ENCODE peak calls at places on chromosomes 4 and X, in four cellular contexts. L is IMR-90, T is K562, I is endothelial cell of umbilical vein. A is an unnamed sample. For H3K9me1, the result is how much of the 10 kb centered on the place peaks cover.

GRCh38 chrX:107978080-107978479 is 4.1 kb downstream of the TEX13B start:
- DNase-seq in L (no peak), T (no peak), I (no peak), A (no peak)

GRCh38 chr4:66294626-66295025 is 624.3 kb upstream of the EPHA5 start:
- DNase-seq in L (no peak), T (no peak), I (no peak), A (no peak)

GRCh38 chrX:69605521-69605920 is 10.4 kb upstream of the EDA start:
- DNase-seq in L (no peak), T (no peak), I (no peak), A (no peak)

GRCh38 chr4:101019941-101020401 is 327.4 kb downstream of the PPP3CA start:
- DNase-seq in L (peak), T (no peak), I (peak), A (peak)

GRCh38 chr4:39716356-39716755 is 18.4 kb downstream of the UBE2K start:
- DNase-seq in L (no peak), T (no peak), I (no peak), A (no peak)

GRCh38 chrX:51747671-51748070 is 4.4 kb downstream of the GSPT2 start:
- DNase-seq in L (no peak), T (no peak), I (no peak), A (no peak)

GRCh38 chr4:82275431-82276423 is 98.1 kb downstream of the HNRNPD start:
- DNase-seq in L (no peak), T (peak), I (no peak), A (no peak)

GRCh38 chrX:65610040-65610439 is 57.4 kb upstream of the MSN start:
- DNase-seq in L (peak), T (no peak), I (no peak), A (no peak)

GRCh38 chr4:94841864-94842221 is 84.1 kb downstream of the BMPR1B start:
- DNase-seq in L (no peak), T (peak), I (no peak), A (no peak)
- H3K4me2 ChIP-seq in L (no peak), T (peak), I (no peak), A (no peak)

GRCh38 chrX:110941906-110942305 is 146.3 kb upstream of the CHRDL1 start:
- DNase-seq in L (no peak), T (no peak), I (no peak), A (no peak)

GRCh38 chrX:110938977-110939732 is 143.5 kb upstream of the CHRDL1 start:
- DNase-seq in L (no peak), T (no peak), I (no peak), A (no peak)

GRCh38 chrX:110944323-110944761 is 148.7 kb upstream of the CHRDL1 start:
- DNase-seq in L (no peak), T (no peak), I (no peak), A (no peak)

DNA sequence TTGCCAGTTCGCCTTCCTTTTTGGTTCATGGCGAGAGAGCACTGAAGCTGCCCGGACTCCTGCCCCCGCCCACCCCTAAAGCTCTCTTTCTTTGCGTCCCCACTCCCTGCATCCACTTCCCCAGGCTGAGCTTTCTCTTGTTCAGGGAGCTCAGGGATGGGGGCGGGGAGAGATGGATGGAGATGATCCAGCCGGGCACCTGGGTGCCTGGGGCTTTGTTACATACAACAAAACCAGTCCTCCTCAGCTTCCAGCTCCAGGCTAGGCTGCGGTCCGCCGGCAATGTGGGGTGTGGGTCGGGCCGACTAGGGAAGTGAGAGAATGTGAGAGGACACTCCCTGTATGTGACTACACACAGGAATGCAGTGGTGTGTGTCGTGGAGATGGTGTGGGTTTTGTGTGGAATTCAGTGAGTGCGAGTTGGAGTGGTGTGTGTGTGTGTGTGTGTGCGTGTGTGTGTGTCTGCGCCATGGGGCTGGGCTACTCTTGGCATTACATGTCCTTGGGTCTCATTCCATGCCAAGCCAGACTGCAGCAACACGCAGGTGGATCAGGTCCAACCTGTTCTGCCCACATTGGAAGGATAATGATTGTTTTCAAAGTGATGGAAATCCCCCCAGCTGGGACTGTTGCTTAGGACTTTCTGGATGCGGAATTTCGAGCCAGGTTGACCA is 149.3 kb upstream of the CHRDL1 start:
- DNase-seq in L (no peak), T (no peak), I (no peak), A (no peak)
- H3K9me1 ChIP-seq in L (under half), T (under half), I (under half), A (under half)

DNA sequence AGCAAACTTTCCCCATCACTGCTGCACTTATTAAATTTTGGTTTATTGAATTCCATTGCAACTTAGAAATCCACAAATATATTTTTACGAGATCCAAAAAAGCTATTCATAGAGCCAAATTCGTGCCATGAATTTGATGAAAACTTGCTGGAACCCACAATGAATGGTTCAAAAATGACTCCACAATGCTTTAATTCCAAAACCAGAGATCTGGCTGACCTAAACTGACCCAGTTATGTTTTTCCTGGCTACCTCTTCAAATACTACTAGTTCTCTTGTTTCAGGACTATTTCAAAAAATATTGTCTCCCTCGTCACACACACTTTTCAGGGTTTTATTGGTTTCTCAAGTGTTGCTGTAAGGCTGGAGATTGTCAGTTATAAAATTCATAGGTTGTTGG is 474.8 kb downstream of the PDGFC start:
- DNase-seq in L (peak), T (no peak), I (no peak), A (no peak)
- H3K27ac ChIP-seq in L (no peak), T (no peak), I (no peak), A (no peak)

DNA sequence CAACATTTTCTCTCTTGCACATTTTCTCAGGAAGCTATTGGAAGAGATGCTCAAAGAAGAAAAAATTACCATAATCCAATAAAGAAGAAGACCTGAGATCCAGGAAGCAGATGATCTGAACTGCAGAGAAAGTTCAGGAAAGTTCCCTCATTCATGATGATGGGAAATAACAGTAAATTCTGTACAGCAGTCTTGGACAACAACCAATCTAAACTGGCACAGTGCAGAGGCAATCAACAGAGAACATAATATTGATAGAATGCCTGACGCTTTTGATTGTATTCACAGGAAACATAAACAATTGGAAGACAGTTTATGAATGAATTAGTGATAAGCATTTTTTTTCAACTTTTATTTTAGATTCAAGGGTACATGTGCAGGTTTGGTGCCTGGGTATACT is 428.9 kb downstream of the KCTD8 start:
- DNase-seq in L (no peak), T (no peak), I (no peak), A (no peak)
- H3K4me2 ChIP-seq in L (no peak), T (no peak), I (no peak), A (no peak)

GRCh38 chr4:12173496-12173895 is 744.8 kb upstream of the HS3ST1 start:
- DNase-seq in L (no peak), T (no peak), I (no peak), A (no peak)
- H3K9me1 ChIP-seq in L (under half), T (under half), I (under half), A (under half)

GRCh38 chr4:119570401-119570800 is 58.2 kb downstream of the PDE5A start:
- DNase-seq in L (peak), T (no peak), I (no peak), A (no peak)
- H3K27ac ChIP-seq in L (peak), T (no peak), I (no peak), A (no peak)

GRCh38 chr4:67881226-67881625 is 2.6 kb downstream of the TMPRSS11D start:
- DNase-seq in L (no peak), T (no peak), I (no peak), A (no peak)

GRCh38 chr4:67883463-67883862 is 339 bp downstream of the TMPRSS11D start:
- DNase-seq in L (no peak), T (no peak), I (no peak), A (no peak)

GRCh38 chr4:67886281-67886680 is 2.5 kb upstream of the TMPRSS11D start:
- DNase-seq in L (peak), T (no peak), I (peak), A (no peak)

GRCh38 chr4:67883902-67884301 is at the start of gene TMPRSS11D:
- DNase-seq in L (no peak), T (no peak), I (no peak), A (no peak)

GRCh38 chr4:67885727-67886126 is 1.9 kb upstream of the TMPRSS11D start:
- DNase-seq in L (peak), T (no peak), I (peak), A (peak)
- H3K4me2 ChIP-seq in L (peak), T (no peak), I (peak), A (peak)

GRCh38 chr4:186684889-186685309 is 38.8 kb downstream of the FAT1 start:
- DNase-seq in L (no peak), T (no peak), I (no peak), A (no peak)
- H3K9me1 ChIP-seq in L (under half), T (under half), I (under half), A (under half)

GRCh38 chr4:153555730-153556440 is 89.7 kb downstream of the TMEM131L start:
- DNase-seq in L (peak), T (no peak), I (peak), A (no peak)
- H3K27ac ChIP-seq in L (peak), T (no peak), I (no peak), A (no peak)

DNA sequence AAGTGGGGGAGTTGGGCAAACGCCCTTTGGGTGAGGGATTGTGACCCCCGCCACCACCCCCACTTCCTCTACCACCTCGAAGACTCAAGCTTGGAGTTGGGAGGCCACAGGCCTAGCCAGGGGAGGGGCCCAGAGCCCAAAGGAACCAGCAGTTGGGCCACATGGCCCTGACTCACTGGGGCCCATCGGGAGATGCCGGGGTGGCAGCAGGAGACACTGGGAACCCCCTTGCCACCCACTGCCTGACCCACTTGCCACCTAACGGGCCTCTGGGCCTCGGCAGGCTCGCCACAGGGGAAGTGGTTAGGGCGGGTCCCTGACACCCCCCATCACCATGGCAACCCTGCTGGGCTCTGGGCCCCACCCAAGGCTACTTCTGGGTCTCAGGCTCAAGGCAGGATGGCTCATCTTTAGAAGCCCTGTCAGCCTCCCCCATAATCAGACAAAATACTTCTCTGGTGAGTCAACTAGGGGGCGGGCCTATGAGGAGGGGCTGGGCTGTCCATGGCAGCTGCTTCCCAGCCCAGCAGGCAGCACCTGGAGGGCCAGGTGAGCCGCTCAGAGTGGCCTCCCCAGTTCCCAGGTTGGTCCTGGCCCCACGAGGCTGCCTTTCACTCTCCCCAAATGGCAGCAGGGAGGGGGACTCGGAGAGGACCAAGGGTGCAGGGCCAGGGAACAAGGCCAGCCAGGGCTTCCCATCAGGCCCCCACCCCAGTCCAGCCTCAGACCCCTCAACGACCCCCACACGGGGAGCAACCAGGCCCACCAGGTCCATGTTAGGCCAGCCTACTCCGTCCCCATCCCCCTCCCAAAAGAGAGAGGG is 5.6 kb downstream of the FLNA start:
- DNase-seq in L (peak), T (peak), I (peak), A (peak)
- H3K4me2 ChIP-seq in L (peak), T (peak), I (peak), A (peak)